ENCODE peak calls at places on chromosomes 1 and 21, in nine cellular contexts. J is PC-9, F is IMR-90, B is GM23338, T is K562, Y is HCT116, N is hepatocyte, P is PC-3, Q is GM23248. A is an unnamed sample.
A peak's percentile ranks its signal among the peaks of the same experiment; 100 is the strongest.

GRCh38 chr1:15220825-15221431 is 26.1 kb upstream of the FHAD1 start:
- DNase-seq in J (no peak), F (no peak), B (peak; percentile 41), T (no peak), Y (no peak), N (peak; percentile 59), P (no peak), Q (no peak), A (no peak)

GRCh38 chr1:78511334-78511733 is 20.6 kb downstream of the PTGFR start:
- DNase-seq in J (no peak), F (no peak), B (peak; percentile 46), T (peak; percentile 1), Y (no peak), N (no peak), P (no peak), Q (no peak), A (no peak)

GRCh38 chr1:228108742-228109072 is 392 bp downstream of the MRPL55 start:
- DNase-seq in J (no peak), F (no peak), B (no peak), T (no peak), Y (no peak), N (no peak), P (no peak), Q (no peak), A (peak; percentile 38)

GRCh38 chr21:38669186-38669585 is 136.5 kb upstream of the ETS2 start:
- DNase-seq in J (no peak), F (peak; percentile 30), B (peak; percentile 60), T (peak; percentile 22), Y (no peak), N (peak; percentile 42), P (peak; percentile 56), Q (peak; percentile 66), A (peak; percentile 32)

GRCh38 chr1:209611771-209612570 is 28.5 kb downstream of the CAMK1G start:
- DNase-seq in J (no peak), F (no peak), B (no peak), T (no peak), Y (no peak), N (no peak), P (no peak), Q (no peak), A (no peak)

GRCh38 chr1:58823481-58824010 is 39.7 kb upstream of the JUN start:
- DNase-seq in J (peak; percentile 94), F (peak; percentile 95), B (no peak), T (peak; percentile 41), Y (no peak), N (peak; percentile 59), P (peak; percentile 89), Q (peak; percentile 91), A (no peak)

GRCh38 chr1:146049436-146049835 is 27.9 kb upstream of the HJV start:
- DNase-seq in J (no peak), F (no peak), B (no peak), T (no peak), Y (no peak), N (no peak), P (no peak), Q (no peak), A (no peak)

GRCh38 chr1:41738475-41738874 is 180.2 kb downstream of the HIVEP3 start:
- DNase-seq in J (no peak), F (peak; percentile 54), B (no peak), T (no peak), Y (no peak), N (no peak), P (no peak), Q (no peak), A (no peak)

GRCh38 chr1:232372431-232373225 is 257.3 kb downstream of the SIPA1L2 start:
- DNase-seq in J (no peak), F (no peak), B (no peak), T (no peak), Y (no peak), N (no peak), P (no peak), Q (no peak), A (no peak)

GRCh38 chr1:90381598-90381997 is 335.5 kb downstream of the BARHL2 start:
- DNase-seq in J (no peak), F (no peak), B (no peak), T (no peak), Y (no peak), N (no peak), P (no peak), Q (no peak), A (no peak)

GRCh38 chr21:42347601-42348327 is 3.0 kb downstream of the TFF2 start:
- DNase-seq in J (no peak), F (no peak), B (no peak), T (no peak), Y (no peak), N (no peak), P (no peak), Q (no peak), A (no peak)
- H3K4me3 ChIP-seq in J (no peak overlapping the region), F (no peak overlapping the region), B (no peak overlapping the region), T (no peak overlapping the region), Y (no peak overlapping the region), N (no peak overlapping the region), P (no peak overlapping the region), Q (no peak overlapping the region), A (no peak overlapping the region)

GRCh38 chr1:20790785-20791184 is 3.7 kb upstream of the HP1BP3 start:
- DNase-seq in J (no peak), F (no peak), B (no peak), T (no peak), Y (no peak), N (no peak), P (no peak), Q (no peak), A (no peak)
- H3K4me2 ChIP-seq in J (no peak overlapping the region), F (no peak overlapping the region), B (no peak overlapping the region), T (no peak overlapping the region), Y (no peak overlapping the region), N (no peak overlapping the region), P (no peak overlapping the region), Q (no peak overlapping the region), A (no peak overlapping the region)

GRCh38 chr1:192835116-192835515 is 26.3 kb downstream of the RGS2 start:
- DNase-seq in J (no peak), F (no peak), B (no peak), T (no peak), Y (no peak), N (no peak), P (no peak), Q (no peak), A (no peak)
- H2AFZ ChIP-seq in J (no peak overlapping the region), F (no peak overlapping the region), B (peak overlapping the region; percentile 38), T (no peak overlapping the region), Y (no peak overlapping the region), N (no peak overlapping the region), P (no peak overlapping the region), Q (no peak overlapping the region), A (no peak overlapping the region)

GRCh38 chr1:193417945-193418744 is 231.7 kb upstream of the B3GALT2 start:
- DNase-seq in J (no peak), F (peak; percentile 58), B (no peak), T (no peak), Y (no peak), N (no peak), P (no peak), Q (peak; percentile 54), A (peak; percentile 16)
- H3K4me3 ChIP-seq in J (peak overlapping the region; percentile 20), F (peak overlapping the region; percentile 25), B (no peak overlapping the region), T (no peak overlapping the region), Y (no peak overlapping the region), N (no peak overlapping the region), P (no peak overlapping the region), Q (peak overlapping the region; percentile 78), A (peak overlapping the region; percentile 47)

GRCh38 chr21:17834639-17835354 is 15.6 kb upstream of the C21orf91 start:
- DNase-seq in J (no peak), F (no peak), B (no peak), T (no peak), Y (no peak), N (no peak), P (no peak), Q (no peak), A (no peak)
- H3K4me2 ChIP-seq in J (no peak overlapping the region), F (no peak overlapping the region), B (no peak overlapping the region), T (no peak overlapping the region), Y (no peak overlapping the region), N (no peak overlapping the region), P (no peak overlapping the region), Q (no peak overlapping the region), A (no peak overlapping the region)

GRCh38 chr1:155254228-155254713 is 1.0 kb downstream of the ENTREP3 start:
- DNase-seq in J (no peak), F (no peak), B (no peak), T (no peak), Y (no peak), N (no peak), P (no peak), Q (no peak), A (peak; percentile 32)
- H2AFZ ChIP-seq in J (no peak overlapping the region), F (peak overlapping the region; percentile 98), B (no peak overlapping the region), T (peak overlapping the region; percentile 93), Y (no peak overlapping the region), N (peak overlapping the region; percentile 58), P (peak overlapping the region; percentile 78), Q (peak overlapping the region; percentile 83), A (peak overlapping the region; percentile 61)